ENCODE peak calls at places on chromosome 12, in four cellular contexts. N is AG04450, D is IMR-90, U is tibial artery. R is an unnamed sample.

GRCh38 chr12:20475542-20475941 is 107.2 kb downstream of the PDE3A start:
- DNase-seq in N (no peak), D (peak; percentile 36), U (no peak), R (no peak)

GRCh38 chr12:106138646-106139421 is at the start of gene NUAK1:
- DNase-seq in N (no peak), D (peak; percentile 45), U (peak; percentile 81), R (peak; percentile 37)

GRCh38 chr12:98939350-98939749 is 294.3 kb downstream of the APAF1 start:
- DNase-seq in N (no peak), D (peak; percentile 20), U (no peak), R (no peak)

GRCh38 chr12:60182354-60182753 is 586.5 kb downstream of the SLC16A7 start:
- DNase-seq in N (no peak), D (no peak), U (no peak), R (no peak)

GRCh38 chr12:3170423-3171194 is 93.4 kb downstream of the TSPAN9 start:
- DNase-seq in N (peak; percentile 76), D (peak; percentile 97), U (no peak), R (no peak)

GRCh38 chr12:124446364-124446763 is 121.0 kb downstream of the NCOR2 start:
- DNase-seq in N (no peak), D (no peak), U (no peak), R (no peak)

GRCh38 chr12:129212221-129212630 is 358.9 kb downstream of the GLT1D1 start:
- DNase-seq in N (no peak), D (no peak), U (no peak), R (no peak)

GRCh38 chr12:51033048-51033447 is 6.9 kb upstream of the SLC11A2 start:
- DNase-seq in N (no peak), D (no peak), U (no peak), R (no peak)

GRCh38 chr12:107225626-107226025 is 132.3 kb upstream of the CRY1 start:
- DNase-seq in N (no peak), D (peak; percentile 42), U (no peak), R (no peak)

GRCh38 chr12:73863541-73863940 is 674.1 kb upstream of the ATXN7L3B start:
- DNase-seq in N (no peak), D (no peak), U (no peak), R (no peak)

GRCh38 chr12:118463677-118464076 is 87.3 kb downstream of the SUDS3 start:
- DNase-seq in N (no peak), D (no peak), U (no peak), R (no peak)

GRCh38 chr12:122323311-122324019 is 57.2 kb upstream of the VPS33A start:
- DNase-seq in N (no peak), D (no peak), U (no peak), R (no peak)

GRCh38 chr12:106415134-106415533 is 57.6 kb downstream of the POLR3B start:
- DNase-seq in N (no peak), D (peak; percentile 91), U (no peak), R (no peak)

GRCh38 chr12:88132387-88132786 is 9.5 kb downstream of the CEP290 start:
- DNase-seq in N (no peak), D (no peak), U (no peak), R (no peak)

GRCh38 chr12:2877959-2878732 is 1.1 kb downstream of the RHNO1 start:
- DNase-seq in N (no peak), D (peak; percentile 53), U (peak; percentile 60), R (no peak)

GRCh38 chr12:46084666-46085631 is 94.6 kb upstream of the SCAF11 start:
- DNase-seq in N (no peak), D (no peak), U (no peak), R (no peak)

GRCh38 chr12:48388430-48388829 is 37.7 kb upstream of the ZNF641 start:
- DNase-seq in N (no peak), D (peak; percentile 6), U (no peak), R (no peak)

GRCh38 chr12:46371718-46372130 is 849 bp downstream of the SLC38A2 start:
- DNase-seq in N (no peak), D (peak; percentile 44), U (peak; percentile 87), R (peak; percentile 48)

GRCh38 chr12:108282676-108283075 is 56.4 kb downstream of the CMKLR1 start:
- DNase-seq in N (no peak), D (no peak), U (no peak), R (no peak)

GRCh38 chr12:106137456-106138278 is 1.1 kb downstream of the NUAK1 start:
- DNase-seq in N (no peak), D (peak; percentile 15), U (no peak), R (no peak)

GRCh38 chr12:4331842-4332241 is 10.8 kb downstream of the TIGAR start:
- DNase-seq in N (no peak), D (no peak), U (no peak), R (no peak)

GRCh38 chr12:5173511-5174011 is 129.9 kb downstream of the KCNA5 start:
- DNase-seq in N (no peak), D (no peak), U (no peak), R (no peak)

GRCh38 chr12:45235087-45236025 is 19.5 kb downstream of the ANO6 start:
- DNase-seq in N (no peak), D (peak; percentile 69), U (no peak), R (no peak)

GRCh38 chr12:120984351-120984898 is 6.1 kb downstream of the HNF1A start:
- DNase-seq in N (no peak), D (no peak), U (no peak), R (no peak)

GRCh38 chr12:132003846-132004245 is 54.1 kb downstream of the EP400 start:
- DNase-seq in N (peak; percentile 38), D (peak; percentile 73), U (no peak), R (no peak)

GRCh38 chr12:75389706-75390105 is 1.2 kb upstream of the GLIPR1L2 start:
- DNase-seq in N (no peak), D (no peak), U (no peak), R (no peak)

GRCh38 chr12:44240186-44240585 is 404.3 kb downstream of the TMEM117 start:
- DNase-seq in N (no peak), D (no peak), U (no peak), R (no peak)

DNA sequence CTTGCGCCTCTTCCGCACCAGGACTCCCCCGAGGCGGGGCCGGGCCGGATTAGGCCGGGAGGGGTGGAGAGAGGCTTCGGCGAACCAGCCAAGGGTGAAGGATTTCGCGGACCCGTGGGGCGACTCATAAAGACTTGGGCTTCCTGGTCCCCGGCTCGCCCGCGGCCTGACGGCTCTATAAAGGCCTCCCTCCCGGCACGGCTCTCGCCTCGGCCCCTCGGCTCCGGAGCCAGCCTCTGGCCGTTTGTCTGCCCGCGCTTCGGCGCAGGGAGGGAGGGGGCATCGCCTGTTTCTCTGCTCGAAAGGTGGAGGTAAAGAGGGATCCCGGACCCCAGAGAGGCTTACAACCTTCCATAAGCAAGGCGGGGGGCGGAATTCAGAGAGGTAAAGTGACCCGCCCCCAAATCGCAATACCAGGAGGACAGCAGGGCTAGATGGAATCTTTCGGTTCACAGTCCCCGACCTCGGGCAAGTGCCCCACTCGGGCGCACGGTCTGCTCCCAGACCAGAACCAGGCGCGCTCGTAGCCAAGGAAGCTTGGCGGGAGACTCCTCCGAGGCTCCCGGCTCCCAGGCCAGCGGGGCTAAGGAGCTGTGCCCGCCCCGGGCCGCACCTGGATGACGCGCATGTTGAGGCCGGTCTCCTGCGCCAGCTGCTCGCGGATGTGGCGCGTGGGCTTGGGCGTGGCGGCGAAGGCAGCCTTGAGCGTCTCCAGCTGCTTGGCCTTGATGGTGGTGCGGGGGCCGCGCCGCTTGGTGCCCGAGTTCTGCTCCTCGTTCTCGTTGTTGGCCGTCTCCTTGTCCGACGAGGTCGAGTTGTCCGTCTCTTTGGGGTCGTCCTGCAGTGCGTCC is 3.9 kb downstream of the LHX5 start:
- DNase-seq in N (no peak), D (no peak), U (no peak), R (no peak)
- H3K4me3 ChIP-seq in N (peak overlapping the region; percentile 47), D (peak overlapping the region; percentile 20), U (peak overlapping the region; percentile 44), R (peak overlapping the region; percentile 35)

DNA sequence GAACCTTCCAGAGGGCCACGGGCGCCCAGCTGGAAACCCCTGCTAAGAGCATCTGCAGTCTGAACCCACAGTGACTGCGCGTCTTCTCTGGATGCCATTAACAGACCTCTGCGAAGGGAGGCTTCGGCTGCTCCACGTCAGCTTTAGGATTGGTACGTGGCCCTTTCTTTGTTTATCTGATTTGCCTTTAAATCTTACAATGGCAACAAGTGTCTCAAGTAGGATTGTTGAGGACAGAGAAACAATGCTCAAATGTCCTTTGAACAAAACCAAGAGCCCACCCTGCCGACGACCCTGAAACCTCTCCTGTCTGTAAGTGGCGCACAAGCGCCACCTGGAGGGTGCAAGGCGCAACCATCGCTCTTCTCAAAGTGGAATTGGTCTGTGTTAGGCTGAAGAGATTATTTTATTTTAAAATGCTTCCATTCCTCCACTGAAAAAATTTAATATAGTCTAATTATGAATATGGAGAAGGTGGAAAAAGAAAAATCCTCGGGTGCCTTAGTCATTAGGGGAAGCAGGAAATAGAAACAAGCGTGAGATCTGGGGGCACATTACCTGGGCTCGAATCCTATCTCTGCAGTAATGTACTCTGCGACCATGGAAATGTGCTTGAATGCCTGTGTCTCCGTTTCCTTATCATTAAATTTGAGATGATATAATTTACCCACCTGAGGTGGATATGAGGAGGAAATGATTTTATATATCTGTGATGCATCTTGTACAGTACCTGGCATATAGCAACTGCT is 82.6 kb upstream of the PTPRB start:
- DNase-seq in N (no peak), D (peak; percentile 36), U (no peak), R (no peak)
- H3K4me3 ChIP-seq in N (peak overlapping the region; percentile 37), D (peak overlapping the region; percentile 52), U (peak overlapping the region; percentile 10), R (no peak overlapping the region)

GRCh38 chr12:6952121-6952859 is 1.1 kb downstream of the PTPN6 start:
- DNase-seq in N (no peak), D (no peak), U (no peak), R (no peak)
- H3K4me3 ChIP-seq in N (no peak overlapping the region), D (no peak overlapping the region), U (peak overlapping the region; percentile 43), R (peak overlapping the region; percentile 49)

DNA sequence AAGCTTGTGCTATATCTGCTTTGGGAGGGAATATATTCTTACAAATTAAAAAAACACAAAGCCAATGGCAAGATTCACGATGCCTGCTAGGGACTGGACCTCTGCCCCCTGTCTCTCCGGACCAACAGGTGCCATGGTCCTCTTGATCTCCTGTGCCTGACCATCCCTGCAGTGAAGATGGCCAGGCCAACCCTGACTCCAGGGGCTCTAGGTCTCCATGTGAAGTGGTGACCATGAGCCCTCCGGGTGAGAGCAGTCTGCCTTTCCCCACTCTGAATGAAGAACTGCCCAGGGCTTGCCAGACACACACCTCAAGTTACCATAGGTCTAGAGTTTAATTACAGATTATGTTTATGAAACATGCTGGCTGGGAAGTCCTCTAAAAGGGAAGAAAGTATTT is 1.5 kb downstream of the ARHGDIB start:
- DNase-seq in N (no peak), D (no peak), U (no peak), R (no peak)
- H3K4me3 ChIP-seq in N (no peak overlapping the region), D (no peak overlapping the region), U (peak overlapping the region; percentile 48), R (peak overlapping the region; percentile 42)

GRCh38 chr12:6777386-6777785 is 5.1 kb downstream of the LAG3 start:
- DNase-seq in N (no peak), D (no peak), U (no peak), R (no peak)

GRCh38 chr12:6779667-6780459 is 7.5 kb downstream of the LAG3 start:
- DNase-seq in N (no peak), D (no peak), U (no peak), R (no peak)

GRCh38 chr12:6780573-6780972 is 8.3 kb downstream of the LAG3 start:
- DNase-seq in N (no peak), D (no peak), U (no peak), R (no peak)

GRCh38 chr12:6778571-6779550 is 6.5 kb downstream of the LAG3 start:
- DNase-seq in N (peak; percentile 85), D (peak; percentile 91), U (peak; percentile 96), R (peak; percentile 91)

DNA sequence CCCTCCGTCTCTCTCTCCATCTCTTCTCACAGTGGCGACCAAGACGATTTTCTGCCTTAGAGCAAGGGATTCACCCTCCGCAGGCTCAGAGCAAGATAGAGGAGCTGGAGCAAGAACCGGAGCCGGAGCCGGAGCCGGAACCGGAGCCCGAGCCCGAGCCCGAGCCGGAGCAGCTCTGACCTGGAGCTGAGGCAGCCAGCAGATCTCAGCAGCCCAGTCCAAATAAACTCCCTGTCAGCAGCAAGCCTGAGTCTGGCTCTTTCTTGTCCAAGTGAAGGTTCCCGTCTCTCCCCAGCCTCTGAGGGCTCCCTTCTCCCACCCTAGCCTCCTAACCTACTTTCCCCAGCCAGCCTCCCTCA is 5.9 kb downstream of the LAG3 start:
- DNase-seq in N (no peak), D (no peak), U (peak; percentile 81), R (no peak)
- H3K4me3 ChIP-seq in N (peak overlapping the region; percentile 55), D (no peak overlapping the region), U (peak overlapping the region; percentile 56), R (peak overlapping the region; percentile 45)